ENCODE peak calls at places on chromosomes 3 and 15, in six cellular contexts. One of them, this sample, is unnamed.
A peak's percentile ranks its signal among the peaks of the same experiment; 100 is the strongest.

GRCh38 chr15:66356359-66357236 is at the start of gene TIPIN:
- DNase-seq in OCI-LY7: peak; percentile 99
- DNase-seq in A673: peak; percentile 97
- DNase-seq in psoas muscle: peak; percentile 95
- DNase-seq in esophagus squamous epithelium: peak; percentile 80
- DNase-seq in left ventricle myocardium inferior: peak; percentile 95
- DNase-seq in this sample: peak; percentile 97

GRCh38 chr3:127800508-127800907 is 21.8 kb downstream of the MGLL start:
- DNase-seq in OCI-LY7: no peak
- DNase-seq in A673: no peak
- DNase-seq in psoas muscle: no peak
- DNase-seq in esophagus squamous epithelium: no peak
- DNase-seq in left ventricle myocardium inferior: no peak
- DNase-seq in this sample: no peak

GRCh38 chr3:122076414-122077292 is 21.5 kb downstream of the CD86 start:
- DNase-seq in OCI-LY7: peak; percentile 48
- DNase-seq in A673: no peak
- DNase-seq in psoas muscle: no peak
- DNase-seq in esophagus squamous epithelium: no peak
- DNase-seq in left ventricle myocardium inferior: no peak
- DNase-seq in this sample: no peak

GRCh38 chr3:126777366-126777765 is 73.3 kb downstream of the CHCHD6 start:
- DNase-seq in OCI-LY7: no peak
- DNase-seq in A673: peak; percentile 45
- DNase-seq in psoas muscle: no peak
- DNase-seq in esophagus squamous epithelium: no peak
- DNase-seq in left ventricle myocardium inferior: no peak
- DNase-seq in this sample: no peak

GRCh38 chr3:147231111-147231510 is 175.2 kb downstream of the ZIC4 start:
- DNase-seq in OCI-LY7: no peak
- DNase-seq in A673: no peak
- DNase-seq in psoas muscle: no peak
- DNase-seq in esophagus squamous epithelium: no peak
- DNase-seq in left ventricle myocardium inferior: no peak
- DNase-seq in this sample: no peak

GRCh38 chr3:23865595-23866396 is 51.0 kb downstream of the NKIRAS1 start:
- DNase-seq in OCI-LY7: peak; percentile 27
- DNase-seq in A673: no peak
- DNase-seq in psoas muscle: no peak
- DNase-seq in esophagus squamous epithelium: no peak
- DNase-seq in left ventricle myocardium inferior: no peak
- DNase-seq in this sample: no peak

GRCh38 chr3:37582117-37582516 is 279.6 kb upstream of the CTDSPL start:
- DNase-seq in OCI-LY7: no peak
- DNase-seq in A673: no peak
- DNase-seq in psoas muscle: no peak
- DNase-seq in esophagus squamous epithelium: no peak
- DNase-seq in left ventricle myocardium inferior: no peak
- DNase-seq in this sample: no peak

GRCh38 chr3:99256788-99257187 is 355.3 kb upstream of the DCBLD2 start:
- DNase-seq in OCI-LY7: no peak
- DNase-seq in A673: no peak
- DNase-seq in psoas muscle: no peak
- DNase-seq in esophagus squamous epithelium: no peak
- DNase-seq in left ventricle myocardium inferior: no peak
- DNase-seq in this sample: no peak

GRCh38 chr3:67458406-67458805 is 196.0 kb downstream of the SUCLG2 start:
- DNase-seq in OCI-LY7: no peak
- DNase-seq in A673: no peak
- DNase-seq in psoas muscle: no peak
- DNase-seq in esophagus squamous epithelium: no peak
- DNase-seq in left ventricle myocardium inferior: no peak
- DNase-seq in this sample: no peak

GRCh38 chr15:67406257-67406861 is 114.6 kb upstream of the C15orf61 start:
- DNase-seq in OCI-LY7: no peak
- DNase-seq in A673: no peak
- DNase-seq in psoas muscle: no peak
- DNase-seq in esophagus squamous epithelium: no peak
- DNase-seq in left ventricle myocardium inferior: no peak
- DNase-seq in this sample: no peak

GRCh38 chr15:27256446-27256845 is 285.5 kb downstream of the GABRG3 start:
- DNase-seq in OCI-LY7: no peak
- DNase-seq in A673: no peak
- DNase-seq in psoas muscle: no peak
- DNase-seq in esophagus squamous epithelium: no peak
- DNase-seq in left ventricle myocardium inferior: no peak
- DNase-seq in this sample: no peak

GRCh38 chr3:10116138-10116460 is 624 bp downstream of the BRK1 start:
- DNase-seq in OCI-LY7: no peak
- DNase-seq in A673: no peak
- DNase-seq in psoas muscle: no peak
- DNase-seq in esophagus squamous epithelium: no peak
- DNase-seq in left ventricle myocardium inferior: no peak
- DNase-seq in this sample: no peak

GRCh38 chr15:59524331-59524731 is 86.3 kb downstream of the FAM81A start:
- DNase-seq in OCI-LY7: peak; percentile 49
- DNase-seq in A673: no peak
- DNase-seq in psoas muscle: no peak
- DNase-seq in esophagus squamous epithelium: no peak
- DNase-seq in left ventricle myocardium inferior: no peak
- DNase-seq in this sample: no peak

GRCh38 chr3:33901862-33902563 is 103.6 kb downstream of the PDCD6IP start:
- DNase-seq in OCI-LY7: no peak
- DNase-seq in A673: no peak
- DNase-seq in psoas muscle: no peak
- DNase-seq in esophagus squamous epithelium: no peak
- DNase-seq in left ventricle myocardium inferior: no peak
- DNase-seq in this sample: no peak

GRCh38 chr3:24047513-24047912 is 102.4 kb downstream of the NR1D2 start:
- DNase-seq in OCI-LY7: no peak
- DNase-seq in A673: no peak
- DNase-seq in psoas muscle: no peak
- DNase-seq in esophagus squamous epithelium: no peak
- DNase-seq in left ventricle myocardium inferior: no peak
- DNase-seq in this sample: no peak

GRCh38 chr3:13359916-13360315 is 60.2 kb downstream of the NUP210 start:
- DNase-seq in OCI-LY7: no peak
- DNase-seq in A673: no peak
- DNase-seq in psoas muscle: no peak
- DNase-seq in esophagus squamous epithelium: no peak
- DNase-seq in left ventricle myocardium inferior: no peak
- DNase-seq in this sample: no peak

GRCh38 chr15:56608140-56608778 is 125.0 kb downstream of the ZNF280D start:
- DNase-seq in OCI-LY7: peak; percentile 87
- DNase-seq in A673: no peak
- DNase-seq in psoas muscle: no peak
- DNase-seq in esophagus squamous epithelium: no peak
- DNase-seq in left ventricle myocardium inferior: no peak
- DNase-seq in this sample: no peak

GRCh38 chr3:129727707-129728106 is 121.2 kb upstream of the PLXND1 start:
- DNase-seq in OCI-LY7: no peak
- DNase-seq in A673: no peak
- DNase-seq in psoas muscle: no peak
- DNase-seq in esophagus squamous epithelium: no peak
- DNase-seq in left ventricle myocardium inferior: no peak
- DNase-seq in this sample: no peak

GRCh38 chr3:50562866-50563265 is 4.7 kb downstream of the C3orf18 start:
- DNase-seq in OCI-LY7: no peak
- DNase-seq in A673: no peak
- DNase-seq in psoas muscle: no peak
- DNase-seq in esophagus squamous epithelium: no peak
- DNase-seq in left ventricle myocardium inferior: no peak
- DNase-seq in this sample: no peak

GRCh38 chr3:183515968-183516851 is 39.3 kb downstream of the KLHL6 start:
- DNase-seq in OCI-LY7: peak; percentile 93
- DNase-seq in A673: no peak
- DNase-seq in psoas muscle: no peak
- DNase-seq in esophagus squamous epithelium: no peak
- DNase-seq in left ventricle myocardium inferior: no peak
- DNase-seq in this sample: peak; percentile 35

GRCh38 chr3:195446359-195446758 is 3.5 kb upstream of the ACAP2 start:
- DNase-seq in OCI-LY7: peak; percentile 58
- DNase-seq in A673: no peak
- DNase-seq in psoas muscle: no peak
- DNase-seq in esophagus squamous epithelium: no peak
- DNase-seq in left ventricle myocardium inferior: no peak
- DNase-seq in this sample: no peak

GRCh38 chr3:197021729-197022404 is 7.8 kb downstream of the MELTF start:
- DNase-seq in OCI-LY7: no peak
- DNase-seq in A673: no peak
- DNase-seq in psoas muscle: no peak
- DNase-seq in esophagus squamous epithelium: no peak
- DNase-seq in left ventricle myocardium inferior: no peak
- DNase-seq in this sample: no peak

GRCh38 chr15:45903283-45903682 is 268.5 kb downstream of the SQOR start:
- DNase-seq in OCI-LY7: no peak
- DNase-seq in A673: no peak
- DNase-seq in psoas muscle: no peak
- DNase-seq in esophagus squamous epithelium: no peak
- DNase-seq in left ventricle myocardium inferior: no peak
- DNase-seq in this sample: no peak

GRCh38 chr3:16936233-16936632 is 51.5 kb downstream of the PLCL2 start:
- DNase-seq in OCI-LY7: no peak
- DNase-seq in A673: no peak
- DNase-seq in psoas muscle: no peak
- DNase-seq in esophagus squamous epithelium: no peak
- DNase-seq in left ventricle myocardium inferior: no peak
- DNase-seq in this sample: no peak

GRCh38 chr3:197711973-197712707 is 24.6 kb downstream of the RUBCN start:
- DNase-seq in OCI-LY7: peak; percentile 92
- DNase-seq in A673: peak; percentile 94
- DNase-seq in psoas muscle: peak; percentile 88
- DNase-seq in esophagus squamous epithelium: peak; percentile 48
- DNase-seq in left ventricle myocardium inferior: peak; percentile 86
- DNase-seq in this sample: peak; percentile 81

DNA sequence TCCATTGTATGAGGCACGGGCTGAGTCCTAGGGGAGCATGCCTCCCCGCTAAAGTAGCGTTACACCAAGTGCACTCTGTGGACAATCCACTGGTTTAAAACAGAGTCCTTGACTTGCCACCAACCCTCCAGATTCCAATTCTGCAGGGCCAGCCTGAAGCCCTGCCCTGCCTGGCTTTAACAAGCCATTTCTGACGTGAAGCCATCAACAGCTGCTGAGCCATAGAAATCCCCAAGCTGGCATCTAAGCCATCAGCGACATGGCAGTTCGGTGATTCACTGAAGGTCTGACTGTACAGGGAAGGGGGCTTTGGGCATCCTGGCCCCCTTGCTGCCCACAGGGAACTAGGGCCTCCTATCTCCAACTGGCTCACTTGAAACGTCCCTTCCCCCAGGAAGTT is 265.7 kb downstream of the UACA start:
- DNase-seq in OCI-LY7: no peak
- DNase-seq in A673: no peak
- DNase-seq in psoas muscle: no peak
- DNase-seq in esophagus squamous epithelium: no peak
- DNase-seq in left ventricle myocardium inferior: no peak
- DNase-seq in this sample: no peak
- H3K4me1 ChIP-seq in OCI-LY7: peaks cover 57% of the 10 kb centered on the region
- H3K4me1 ChIP-seq in A673: peaks cover 23% of the 10 kb centered on the region
- H3K4me1 ChIP-seq in psoas muscle: no peaks in the 10 kb centered on the region
- H3K4me1 ChIP-seq in esophagus squamous epithelium: peaks cover 32% of the 10 kb centered on the region
- H3K4me1 ChIP-seq in left ventricle myocardium inferior: no peaks in the 10 kb centered on the region
- H3K4me1 ChIP-seq in this sample: peaks cover 15% of the 10 kb centered on the region

GRCh38 chr15:40090774-40091455 is 17.8 kb downstream of the BMF start:
- DNase-seq in OCI-LY7: no peak
- DNase-seq in A673: no peak
- DNase-seq in psoas muscle: no peak
- DNase-seq in esophagus squamous epithelium: no peak
- DNase-seq in left ventricle myocardium inferior: no peak
- DNase-seq in this sample: no peak

GRCh38 chr15:40088929-40089755 is 19.5 kb downstream of the BMF start:
- DNase-seq in OCI-LY7: no peak
- DNase-seq in A673: no peak
- DNase-seq in psoas muscle: no peak
- DNase-seq in esophagus squamous epithelium: no peak
- DNase-seq in left ventricle myocardium inferior: no peak
- DNase-seq in this sample: no peak

GRCh38 chr15:40085225-40085624 is 23.5 kb downstream of the BMF start:
- DNase-seq in OCI-LY7: no peak
- DNase-seq in A673: no peak
- DNase-seq in psoas muscle: no peak
- DNase-seq in esophagus squamous epithelium: no peak
- DNase-seq in left ventricle myocardium inferior: no peak
- DNase-seq in this sample: no peak

GRCh38 chr15:40087095-40087805 is 21.4 kb downstream of the BMF start:
- DNase-seq in OCI-LY7: no peak
- DNase-seq in A673: no peak
- DNase-seq in psoas muscle: no peak
- DNase-seq in esophagus squamous epithelium: no peak
- DNase-seq in left ventricle myocardium inferior: no peak
- DNase-seq in this sample: no peak

GRCh38 chr15:40087991-40088928 is 20.4 kb downstream of the BMF start:
- DNase-seq in OCI-LY7: no peak
- DNase-seq in A673: no peak
- DNase-seq in psoas muscle: peak; percentile 69
- DNase-seq in esophagus squamous epithelium: no peak
- DNase-seq in left ventricle myocardium inferior: peak; percentile 53
- DNase-seq in this sample: no peak
- H3K4me1 ChIP-seq in OCI-LY7: peaks cover 36% of the 10 kb centered on the region
- H3K4me1 ChIP-seq in A673: peaks cover 89% of the 10 kb centered on the region
- H3K4me1 ChIP-seq in psoas muscle: peaks cover 59% of the 10 kb centered on the region
- H3K4me1 ChIP-seq in esophagus squamous epithelium: peaks cover 43% of the 10 kb centered on the region
- H3K4me1 ChIP-seq in left ventricle myocardium inferior: peaks cover 70% of the 10 kb centered on the region
- H3K4me1 ChIP-seq in this sample: no peaks in the 10 kb centered on the region

DNA sequence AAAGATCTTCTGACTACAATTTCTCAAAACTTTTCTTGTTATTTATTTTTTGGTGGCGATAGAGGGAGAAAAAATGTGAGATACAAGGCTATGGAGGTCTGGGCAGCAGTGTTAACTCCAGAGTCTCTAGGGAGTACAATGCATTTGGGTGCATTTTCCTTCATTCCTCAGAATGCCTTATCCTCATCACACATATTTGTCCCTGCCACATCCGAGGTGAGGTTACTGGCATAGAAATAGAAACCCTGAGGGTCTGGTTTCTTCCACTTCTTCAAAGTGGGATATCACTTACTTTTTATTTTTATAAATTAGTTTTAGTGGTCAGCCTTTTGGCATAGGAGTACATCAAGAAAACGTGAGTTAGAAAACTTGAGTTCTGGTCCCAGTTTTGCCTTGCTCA is 150.4 kb downstream of the TIGIT start:
- DNase-seq in OCI-LY7: no peak
- DNase-seq in A673: no peak
- DNase-seq in psoas muscle: no peak
- DNase-seq in esophagus squamous epithelium: no peak
- DNase-seq in left ventricle myocardium inferior: no peak
- DNase-seq in this sample: no peak
- H3K4me1 ChIP-seq in OCI-LY7: peaks cover 7% of the 10 kb centered on the region
- H3K4me1 ChIP-seq in A673: peaks cover 82% of the 10 kb centered on the region
- H3K4me1 ChIP-seq in psoas muscle: peaks cover 85% of the 10 kb centered on the region
- H3K4me1 ChIP-seq in esophagus squamous epithelium: peaks cover 5% of the 10 kb centered on the region
- H3K4me1 ChIP-seq in left ventricle myocardium inferior: peaks cover 99% of the 10 kb centered on the region
- H3K4me1 ChIP-seq in this sample: no peaks in the 10 kb centered on the region

GRCh38 chr15:63079938-63080626 is 37.5 kb downstream of the TPM1 start:
- DNase-seq in OCI-LY7: no peak
- DNase-seq in A673: no peak
- DNase-seq in psoas muscle: peak; percentile 47
- DNase-seq in esophagus squamous epithelium: no peak
- DNase-seq in left ventricle myocardium inferior: no peak
- DNase-seq in this sample: no peak
- H3K4me1 ChIP-seq in OCI-LY7: no peaks in the 10 kb centered on the region
- H3K4me1 ChIP-seq in A673: no peaks in the 10 kb centered on the region
- H3K4me1 ChIP-seq in psoas muscle: peaks cover 15% of the 10 kb centered on the region
- H3K4me1 ChIP-seq in esophagus squamous epithelium: no peaks in the 10 kb centered on the region
- H3K4me1 ChIP-seq in left ventricle myocardium inferior: peaks cover 31% of the 10 kb centered on the region
- H3K4me1 ChIP-seq in this sample: no peaks in the 10 kb centered on the region

This sample was measured in effector memory CD4-positive, alpha-beta T cell.